ENCODE peak calls at places on chromosomes 4 and X, in seven cellular contexts. One of them, this sample, is unnamed.

GRCh38 chr4:164068392-164068791 is 573.9 kb downstream of the TMA16 start:
- DNase-seq in ascending aorta: no peak
- DNase-seq in right cardiac atrium: no peak
- DNase-seq in WERI-Rb-1: no peak
- DNase-seq in NCI-H1105: no peak
- DNase-seq in NCI-H510A treated with DMSO at 0.1 percent for 48 hours: no peak
- DNase-seq in stimulated activated CD4-positive, alpha-beta T cell treated with anti-CD3 and anti-CD28 coated beads, Interleukin-15, amount 100 ng/mL, for 24 hours: no peak
- DNase-seq in this sample: peak

GRCh38 chr4:154807042-154807630 is 26.1 kb downstream of the RBM46 start:
- DNase-seq in ascending aorta: no peak
- DNase-seq in right cardiac atrium: no peak
- DNase-seq in WERI-Rb-1: no peak
- DNase-seq in NCI-H1105: peak
- DNase-seq in NCI-H510A treated with DMSO at 0.1 percent for 48 hours: no peak
- DNase-seq in stimulated activated CD4-positive, alpha-beta T cell treated with anti-CD3 and anti-CD28 coated beads, Interleukin-15, amount 100 ng/mL, for 24 hours: no peak
- DNase-seq in this sample: no peak

GRCh38 chr4:835148-836002 is 9.4 kb upstream of the CPLX1 start:
- DNase-seq in ascending aorta: no peak
- DNase-seq in right cardiac atrium: no peak
- DNase-seq in WERI-Rb-1: no peak
- DNase-seq in NCI-H1105: peak
- DNase-seq in NCI-H510A treated with DMSO at 0.1 percent for 48 hours: peak
- DNase-seq in stimulated activated CD4-positive, alpha-beta T cell treated with anti-CD3 and anti-CD28 coated beads, Interleukin-15, amount 100 ng/mL, for 24 hours: no peak
- DNase-seq in this sample: no peak

GRCh38 chr4:169619518-169619957 is 840 bp upstream of the CLCN3 start:
- DNase-seq in ascending aorta: no peak
- DNase-seq in right cardiac atrium: no peak
- DNase-seq in WERI-Rb-1: peak
- DNase-seq in NCI-H1105: peak
- DNase-seq in NCI-H510A treated with DMSO at 0.1 percent for 48 hours: peak
- DNase-seq in stimulated activated CD4-positive, alpha-beta T cell treated with anti-CD3 and anti-CD28 coated beads, Interleukin-15, amount 100 ng/mL, for 24 hours: peak
- DNase-seq in this sample: peak

GRCh38 chr4:3851881-3852280 is 85.7 kb downstream of the ADRA2C start:
- DNase-seq in ascending aorta: no peak
- DNase-seq in right cardiac atrium: no peak
- DNase-seq in WERI-Rb-1: no peak
- DNase-seq in NCI-H1105: no peak
- DNase-seq in NCI-H510A treated with DMSO at 0.1 percent for 48 hours: no peak
- DNase-seq in stimulated activated CD4-positive, alpha-beta T cell treated with anti-CD3 and anti-CD28 coated beads, Interleukin-15, amount 100 ng/mL, for 24 hours: no peak
- DNase-seq in this sample: no peak

GRCh38 chr4:102535398-102536082 is 34.4 kb downstream of the NFKB1 start:
- DNase-seq in ascending aorta: no peak
- DNase-seq in right cardiac atrium: no peak
- DNase-seq in WERI-Rb-1: no peak
- DNase-seq in NCI-H1105: no peak
- DNase-seq in NCI-H510A treated with DMSO at 0.1 percent for 48 hours: no peak
- DNase-seq in stimulated activated CD4-positive, alpha-beta T cell treated with anti-CD3 and anti-CD28 coated beads, Interleukin-15, amount 100 ng/mL, for 24 hours: no peak
- DNase-seq in this sample: no peak

GRCh38 chrX:132584936-132585335 is 96.1 kb upstream of the MBNL3 start:
- DNase-seq in ascending aorta: no peak
- DNase-seq in right cardiac atrium: no peak
- DNase-seq in WERI-Rb-1: no peak
- DNase-seq in NCI-H1105: no peak
- DNase-seq in NCI-H510A treated with DMSO at 0.1 percent for 48 hours: no peak
- DNase-seq in stimulated activated CD4-positive, alpha-beta T cell treated with anti-CD3 and anti-CD28 coated beads, Interleukin-15, amount 100 ng/mL, for 24 hours: no peak
- DNase-seq in this sample: no peak

GRCh38 chr4:47652092-47652491 is 167.0 kb downstream of the ATP10D start:
- DNase-seq in ascending aorta: no peak
- DNase-seq in right cardiac atrium: no peak
- DNase-seq in WERI-Rb-1: no peak
- DNase-seq in NCI-H1105: no peak
- DNase-seq in NCI-H510A treated with DMSO at 0.1 percent for 48 hours: no peak
- DNase-seq in stimulated activated CD4-positive, alpha-beta T cell treated with anti-CD3 and anti-CD28 coated beads, Interleukin-15, amount 100 ng/mL, for 24 hours: no peak
- DNase-seq in this sample: no peak

This sample was measured in progenitor cell of endocrine pancreas.